ENCODE peak calls at places on chromosomes 1 and 21, in five cellular contexts. X is mammary epithelial cell, L is GM12878, S is neural progenitor cell, I is heart left ventricle. K is an unnamed sample.

GRCh38 chr1:177227978-177228720 is 57.4 kb downstream of the BRINP2 start:
- DNase-seq in X (no peak), L (no peak), S (no peak), I (no peak), K (no peak)

GRCh38 chr21:37670883-37671282 is 245.4 kb downstream of the KCNJ6 start:
- DNase-seq in X (peak), L (no peak), S (no peak), I (no peak), K (no peak)

GRCh38 chr1:221791846-221792245 is 50.0 kb upstream of the DUSP10 start:
- DNase-seq in X (no peak), L (no peak), S (no peak), I (no peak), K (no peak)

GRCh38 chr1:200911361-200911760 is 16.7 kb downstream of the INAVA start:
- DNase-seq in X (no peak), L (no peak), S (no peak), I (peak), K (no peak)

GRCh38 chr21:45291613-45292398 is 4.1 kb upstream of the POFUT2 start:
- DNase-seq in X (no peak), L (no peak), S (no peak), I (peak), K (no peak)

GRCh38 chr21:46171996-46172862 is 12.0 kb downstream of the SPATC1L start:
- DNase-seq in X (no peak), L (no peak), S (no peak), I (peak), K (peak)

GRCh38 chr1:94983343-94983742 is 56.4 kb upstream of the CNN3 start:
- DNase-seq in X (peak), L (no peak), S (no peak), I (no peak), K (no peak)

GRCh38 chr21:15063821-15064575 is 802 bp downstream of the NRIP1 start:
- DNase-seq in X (peak), L (no peak), S (peak), I (peak), K (no peak)

GRCh38 chr1:224203243-224204016 is 20.4 kb downstream of the DEGS1 start:
- DNase-seq in X (no peak), L (peak), S (peak), I (peak), K (peak)

GRCh38 chr21:15224346-15225086 is 159.7 kb upstream of the NRIP1 start:
- DNase-seq in X (peak), L (no peak), S (no peak), I (no peak), K (no peak)

GRCh38 chr21:22631066-22631465 is 1632.9 kb downstream of the NCAM2 start:
- DNase-seq in X (no peak), L (no peak), S (no peak), I (no peak), K (no peak)

GRCh38 chr1:6448749-6449631 is 17.0 kb downstream of the TNFRSF25 start:
- DNase-seq in X (no peak), L (no peak), S (peak), I (no peak), K (no peak)

GRCh38 chr1:3077081-3077480 is 8.1 kb downstream of the PRDM16 start:
- DNase-seq in X (no peak), L (no peak), S (no peak), I (no peak), K (no peak)

GRCh38 chr1:17768651-17769241 is 13.6 kb downstream of the ACTL8 start:
- DNase-seq in X (no peak), L (no peak), S (no peak), I (no peak), K (no peak)

GRCh38 chr1:46523556-46524443 is 27.6 kb downstream of the KNCN start:
- DNase-seq in X (peak), L (no peak), S (no peak), I (peak), K (no peak)

GRCh38 chr1:185634704-185635103 is 99.5 kb upstream of the HMCN1 start:
- DNase-seq in X (no peak), L (no peak), S (no peak), I (no peak), K (no peak)

GRCh38 chr1:179599623-179600249 is 8.1 kb downstream of the TDRD5 start:
- DNase-seq in X (peak), L (no peak), S (peak), I (no peak), K (no peak)

GRCh38 chr21:23881783-23882182 is 1725.5 kb downstream of the MRPL39 start:
- DNase-seq in X (no peak), L (no peak), S (no peak), I (no peak), K (no peak)

GRCh38 chr1:159076753-159077656 is at the start of gene AIM2:
- DNase-seq in X (no peak), L (peak), S (no peak), I (peak), K (peak)

GRCh38 chr1:221965252-221965651 is 223.4 kb upstream of the DUSP10 start:
- DNase-seq in X (no peak), L (no peak), S (no peak), I (no peak), K (no peak)

DNA sequence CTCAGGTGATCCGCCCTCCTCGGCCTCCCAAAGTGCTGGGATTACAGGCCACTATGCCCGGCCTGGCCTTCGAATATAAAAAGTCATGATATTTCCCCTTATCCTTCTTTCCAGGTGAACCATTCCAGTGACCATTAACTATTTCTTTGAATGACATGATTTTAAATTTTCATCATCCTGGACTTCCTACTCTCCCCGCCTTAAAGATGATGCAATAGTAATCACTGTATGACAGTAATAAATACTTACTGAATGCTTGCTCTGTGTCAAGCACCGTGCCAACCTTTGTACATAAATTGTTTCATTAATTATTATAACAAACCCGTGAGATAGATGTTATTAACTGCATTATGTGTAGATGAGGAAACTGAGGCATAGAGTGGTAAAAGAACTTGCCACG is 19.9 kb upstream of the ATP1A1 start:
- DNase-seq in X (no peak), L (no peak), S (no peak), I (no peak), K (no peak)
- TF ChIP-seq CTCF in X (no peak), L (no peak), S (no peak), I (no peak), K (no peak)

DNA sequence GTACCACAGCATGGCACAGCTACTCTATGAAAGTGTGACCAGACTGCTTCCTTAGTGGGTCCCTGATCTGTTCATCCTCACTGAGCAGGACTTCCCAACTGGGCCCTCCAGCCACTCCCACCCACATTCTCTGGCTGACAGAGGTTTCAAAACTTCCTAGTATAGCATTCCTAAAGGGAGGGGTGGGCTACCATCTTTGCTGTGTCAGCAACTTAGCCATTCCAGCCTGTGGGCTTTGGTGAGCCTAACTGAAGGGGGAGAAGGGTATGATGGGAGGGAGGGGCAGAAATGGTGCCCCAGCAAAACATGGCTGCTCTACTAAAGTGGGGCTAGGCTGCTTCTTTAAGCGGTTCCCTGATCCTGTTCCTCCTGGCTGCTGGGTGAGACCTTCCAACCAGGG is 265.2 kb upstream of the ADGRL4 start:
- DNase-seq in X (no peak), L (no peak), S (no peak), I (no peak), K (no peak)
- TF ChIP-seq CTCF in X (no peak), L (no peak), S (no peak), I (no peak), K (no peak)

GRCh38 chr1:211944733-211945500 is 90.4 kb downstream of the INTS7 start:
- DNase-seq in X (peak), L (no peak), S (peak), I (no peak), K (no peak)
- TF ChIP-seq CTCF in X (peak), L (no peak), S (peak), I (peak), K (no peak)

GRCh38 chr1:157166581-157166980 is 28.4 kb upstream of the ETV3 start:
- DNase-seq in X (no peak), L (no peak), S (no peak), I (no peak), K (no peak)

GRCh38 chr1:157168015-157168414 is 29.8 kb upstream of the ETV3 start:
- DNase-seq in X (no peak), L (peak), S (no peak), I (no peak), K (no peak)

GRCh38 chr1:157167437-157167836 is 29.2 kb upstream of the ETV3 start:
- DNase-seq in X (no peak), L (peak), S (no peak), I (no peak), K (no peak)

GRCh38 chr1:157173900-157174410 is 35.8 kb upstream of the ETV3 start:
- DNase-seq in X (no peak), L (no peak), S (no peak), I (no peak), K (no peak)

DNA sequence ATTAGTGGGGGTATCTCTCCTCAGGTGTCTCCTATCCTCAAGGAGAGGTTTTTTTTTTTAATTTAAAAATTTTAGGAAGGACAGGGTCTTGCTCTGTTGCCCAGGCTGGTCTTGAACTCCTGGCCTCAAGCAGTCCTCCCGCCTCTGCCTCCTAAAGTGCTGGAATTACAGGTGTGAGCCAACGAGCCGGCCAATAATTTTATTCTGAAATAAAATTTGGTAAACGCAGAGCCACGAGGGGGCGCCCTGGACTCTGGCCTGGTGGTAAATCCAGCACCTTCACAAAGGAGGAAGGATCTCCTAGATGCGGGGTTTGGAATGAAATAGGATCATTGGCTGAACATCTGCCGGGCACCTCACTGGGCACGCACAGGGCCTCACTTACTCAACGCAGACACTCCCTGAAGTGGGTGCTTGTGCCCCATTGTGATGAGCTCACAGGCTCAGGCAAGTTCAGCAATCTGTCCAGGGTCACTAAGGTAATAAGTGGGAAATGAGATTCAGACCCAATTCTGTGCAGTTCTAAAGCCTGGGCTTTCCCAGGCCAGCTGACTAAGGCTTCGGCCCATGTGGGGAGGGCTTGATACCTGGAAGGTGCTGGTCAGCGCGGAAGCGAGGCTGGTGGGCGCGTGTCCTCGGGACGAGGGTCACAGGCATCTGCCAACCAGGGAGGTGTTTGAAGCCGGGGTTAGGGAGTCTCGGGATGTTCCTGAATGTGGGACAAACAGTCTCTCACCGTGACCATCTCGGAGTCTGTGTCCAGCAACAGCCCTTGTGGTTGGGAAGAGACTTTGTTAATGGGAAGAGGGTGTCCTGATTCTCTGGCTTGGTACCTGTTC is 32.7 kb upstream of the ETV3 start:
- DNase-seq in X (peak), L (no peak), S (peak), I (no peak), K (no peak)
- TF ChIP-seq CTCF in X (peak), L (peak), S (peak), I (peak), K (peak)

GRCh38 chr1:234978397-234979291 is 150.0 kb downstream of the TOMM20 start:
- DNase-seq in X (peak), L (peak), S (no peak), I (no peak), K (peak)
- TF ChIP-seq CTCF in X (no peak), L (peak), S (peak), I (no peak), K (no peak)

DNA sequence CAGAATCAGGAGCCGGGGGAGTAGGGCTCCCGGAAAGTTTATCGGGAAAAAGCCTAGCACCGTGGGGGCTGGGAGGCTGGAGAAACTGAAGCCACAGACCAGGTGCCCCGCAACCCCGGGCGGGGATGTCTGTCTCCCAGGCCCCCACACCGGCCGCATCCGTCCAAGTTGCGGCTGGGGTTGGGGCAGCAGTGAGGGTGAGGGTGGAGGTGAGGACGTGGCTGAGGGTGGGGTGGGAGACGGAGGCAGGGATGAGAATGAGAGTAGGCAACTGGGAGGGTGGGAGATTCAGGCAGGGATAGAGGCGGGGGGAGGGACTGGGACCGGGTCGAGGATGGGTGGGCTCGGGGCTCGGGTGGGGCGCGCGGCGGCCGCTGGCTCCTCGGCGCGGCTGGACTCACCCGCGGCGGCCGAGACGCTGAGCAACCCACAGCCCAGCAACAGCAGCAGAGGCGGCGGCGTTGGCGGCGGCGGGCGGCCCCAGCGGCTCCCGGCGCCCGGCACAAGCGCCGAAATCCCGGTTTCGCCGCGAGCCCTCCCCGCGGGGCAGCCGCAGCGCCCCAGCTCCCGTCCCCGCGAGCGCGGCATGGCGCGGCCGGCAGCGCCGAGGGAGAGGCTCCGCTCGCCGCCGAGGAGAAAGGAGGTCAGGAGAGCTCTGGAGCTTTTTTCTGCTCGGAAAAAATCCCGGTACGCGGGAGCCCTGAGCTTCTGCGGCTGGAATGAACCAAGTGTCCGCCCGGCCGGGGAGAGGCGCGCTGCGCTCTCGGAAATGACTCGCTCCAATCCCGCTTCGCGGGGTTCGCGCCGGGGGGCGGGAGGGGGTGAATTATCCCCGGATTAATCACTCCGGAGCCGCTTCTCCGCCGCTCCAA is at the start of gene CSMD2:
- DNase-seq in X (peak), L (no peak), S (peak), I (peak), K (no peak)
- TF ChIP-seq CTCF in X (no peak), L (no peak), S (no peak), I (no peak), K (no peak)

DNA sequence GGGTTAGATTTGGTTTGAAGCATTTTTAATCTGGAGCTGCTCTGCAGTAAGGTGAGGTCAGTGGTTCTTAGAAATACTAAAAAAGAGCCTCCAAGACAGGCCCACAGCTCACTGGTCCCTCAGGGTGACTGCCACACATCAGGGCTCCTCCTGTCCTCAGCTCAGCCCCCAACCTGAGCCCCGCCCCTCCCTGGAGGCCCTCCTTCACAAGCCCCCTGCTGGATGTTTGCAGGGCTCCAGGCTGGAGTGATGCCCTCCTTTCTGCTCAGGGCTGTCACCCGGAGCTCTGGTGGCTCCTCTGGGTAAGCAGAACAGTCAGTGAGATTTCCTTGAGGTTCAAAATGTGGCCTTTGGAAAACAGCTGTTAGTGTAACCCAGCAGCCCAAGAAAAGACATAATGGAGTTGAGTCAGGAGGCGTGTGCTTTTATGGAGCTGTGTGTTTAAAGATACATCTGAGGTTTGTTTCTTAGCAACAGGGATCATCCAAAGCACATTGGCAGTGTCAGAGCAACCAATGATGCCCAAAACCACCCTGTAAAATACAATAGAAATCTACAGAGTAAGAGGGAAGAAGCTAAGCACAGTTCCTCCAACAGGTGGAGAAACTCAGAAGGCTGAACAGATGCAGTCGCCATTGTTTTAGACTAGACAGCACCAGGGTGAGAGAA is 21.4 kb downstream of the STUM start:
- DNase-seq in X (no peak), L (no peak), S (peak), I (no peak), K (no peak)
- TF ChIP-seq CTCF in X (peak), L (peak), S (peak), I (no peak), K (no peak)

GRCh38 chr1:155126494-155127104 is 1.1 kb upstream of the EFNA1 start:
- DNase-seq in X (no peak), L (no peak), S (peak), I (no peak), K (no peak)

GRCh38 chr1:155124503-155125463 is 2.9 kb upstream of the EFNA1 start:
- DNase-seq in X (peak), L (no peak), S (peak), I (no peak), K (no peak)

GRCh38 chr1:155125946-155126493 is 1.7 kb upstream of the EFNA1 start:
- DNase-seq in X (no peak), L (no peak), S (peak), I (peak), K (no peak)

GRCh38 chr1:155127105-155127671 is 488 bp upstream of the EFNA1 start:
- DNase-seq in X (peak), L (no peak), S (peak), I (no peak), K (no peak)

DNA sequence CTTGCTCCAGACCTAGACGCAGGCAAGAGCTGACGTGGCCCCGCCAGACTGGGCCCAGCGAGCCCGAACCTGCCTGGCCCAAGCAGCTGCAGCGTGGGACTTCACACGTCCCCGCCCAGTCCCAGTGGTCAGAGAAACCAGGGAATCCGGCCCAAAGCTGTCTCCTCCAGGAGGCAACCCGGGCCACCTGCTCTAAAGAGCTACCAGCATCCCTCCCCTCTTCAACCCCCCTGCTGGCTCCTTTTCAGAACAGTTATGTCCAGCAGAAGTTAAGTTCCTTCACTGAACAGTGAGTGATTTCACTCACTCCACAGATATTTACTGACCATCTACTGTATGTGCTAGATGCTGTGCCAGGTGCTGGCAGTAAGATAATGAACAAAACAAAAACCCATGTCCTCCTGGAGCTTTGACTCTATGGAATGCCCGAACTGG is 2.1 kb upstream of the EFNA1 start:
- DNase-seq in X (peak), L (no peak), S (peak), I (no peak), K (no peak)
- TF ChIP-seq CTCF in X (no peak), L (no peak), S (no peak), I (no peak), K (no peak)

GRCh38 chr1:167737169-167737568 is 15.4 kb downstream of the MPZL1 start:
- DNase-seq in X (no peak), L (no peak), S (no peak), I (no peak), K (no peak)

GRCh38 chr1:167739752-167740151 is 18.0 kb downstream of the MPZL1 start:
- DNase-seq in X (no peak), L (no peak), S (no peak), I (no peak), K (no peak)

GRCh38 chr1:167734841-167735240 is 13.1 kb downstream of the MPZL1 start:
- DNase-seq in X (no peak), L (no peak), S (no peak), I (no peak), K (no peak)

GRCh38 chr1:167734227-167734626 is 12.4 kb downstream of the MPZL1 start:
- DNase-seq in X (no peak), L (no peak), S (no peak), I (no peak), K (no peak)

DNA sequence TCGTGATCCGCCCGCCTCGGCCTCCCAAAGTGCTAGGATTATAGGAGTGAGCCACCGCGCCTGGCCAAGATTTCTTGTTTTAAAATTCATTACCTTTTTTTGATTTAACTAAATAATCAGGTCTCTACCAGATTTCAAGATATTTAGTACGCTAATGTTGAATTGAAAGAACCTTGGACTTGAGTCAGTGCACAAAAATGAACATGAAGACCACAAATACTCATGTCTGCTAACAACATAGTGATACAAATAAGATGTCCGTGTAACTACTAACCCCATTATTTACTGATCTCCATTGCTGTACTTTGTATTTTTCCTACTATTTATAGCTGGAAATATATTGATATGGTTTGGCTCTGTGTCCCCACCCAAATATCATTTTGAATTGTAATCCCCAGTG is 16.4 kb downstream of the MPZL1 start:
- DNase-seq in X (no peak), L (no peak), S (no peak), I (no peak), K (no peak)
- TF ChIP-seq CTCF in X (no peak), L (no peak), S (no peak), I (no peak), K (no peak)

GRCh38 chr21:42973991-42974831 is at the start of gene PKNOX1:
- DNase-seq in X (peak), L (peak), S (peak), I (peak), K (peak)
- TF ChIP-seq CTCF in X (no peak), L (no peak), S (no peak), I (no peak), K (no peak)

K was measured in activated B cell treated with CpG ODN at 0.5 μM for 24 hours.